ENCODE peak calls at places on chromosomes 12 and 14, in nine cellular contexts. One of them, this sample, is unnamed.
A peak's percentile ranks its signal among the peaks of the same experiment; 100 is the strongest.

GRCh38 chr14:95143813-95144620 is 13.3 kb downstream of the DICER1 start:
- DNase-seq in SW 1271: no peak
- DNase-seq in Caco-2: no peak
- DNase-seq in T follicular helper cell: no peak
- DNase-seq in T-helper 2 cell: no peak
- DNase-seq in GM13977: no peak
- DNase-seq in occipital lobe: no peak
- DNase-seq in transverse colon: no peak
- DNase-seq in stimulated activated CD4-positive, alpha-beta T cell treated with anti-CD3 and anti-CD28 coated beads, Interleukin-2, amount 100 ng/mL, for 24 hours: no peak
- DNase-seq in this sample: no peak

GRCh38 chr14:61350427-61350826 is 29.0 kb downstream of the PRKCH start:
- DNase-seq in SW 1271: no peak
- DNase-seq in Caco-2: no peak
- DNase-seq in T follicular helper cell: no peak
- DNase-seq in T-helper 2 cell: no peak
- DNase-seq in GM13977: no peak
- DNase-seq in occipital lobe: no peak
- DNase-seq in transverse colon: no peak
- DNase-seq in stimulated activated CD4-positive, alpha-beta T cell treated with anti-CD3 and anti-CD28 coated beads, Interleukin-2, amount 100 ng/mL, for 24 hours: no peak
- DNase-seq in this sample: no peak

GRCh38 chr14:35388656-35389314 is 15.8 kb downstream of the NFKBIA start:
- DNase-seq in SW 1271: no peak
- DNase-seq in Caco-2: no peak
- DNase-seq in T follicular helper cell: no peak
- DNase-seq in T-helper 2 cell: no peak
- DNase-seq in GM13977: no peak
- DNase-seq in occipital lobe: no peak
- DNase-seq in transverse colon: no peak
- DNase-seq in stimulated activated CD4-positive, alpha-beta T cell treated with anti-CD3 and anti-CD28 coated beads, Interleukin-2, amount 100 ng/mL, for 24 hours: no peak
- DNase-seq in this sample: no peak

GRCh38 chr14:101506211-101506920 is 54.9 kb upstream of the DIO3 start:
- DNase-seq in SW 1271: no peak
- DNase-seq in Caco-2: peak; percentile 34
- DNase-seq in T follicular helper cell: no peak
- DNase-seq in T-helper 2 cell: no peak
- DNase-seq in GM13977: no peak
- DNase-seq in occipital lobe: no peak
- DNase-seq in transverse colon: peak; percentile 4
- DNase-seq in stimulated activated CD4-positive, alpha-beta T cell treated with anti-CD3 and anti-CD28 coated beads, Interleukin-2, amount 100 ng/mL, for 24 hours: no peak
- DNase-seq in this sample: no peak

GRCh38 chr12:127620956-127621355 is 646.0 kb upstream of the TMEM132C start:
- DNase-seq in SW 1271: no peak
- DNase-seq in Caco-2: no peak
- DNase-seq in T follicular helper cell: no peak
- DNase-seq in T-helper 2 cell: no peak
- DNase-seq in GM13977: no peak
- DNase-seq in occipital lobe: no peak
- DNase-seq in transverse colon: no peak
- DNase-seq in stimulated activated CD4-positive, alpha-beta T cell treated with anti-CD3 and anti-CD28 coated beads, Interleukin-2, amount 100 ng/mL, for 24 hours: no peak
- DNase-seq in this sample: no peak

GRCh38 chr12:9041321-9041720 is 52.0 kb downstream of the KLRG1 start:
- DNase-seq in SW 1271: no peak
- DNase-seq in Caco-2: no peak
- DNase-seq in T follicular helper cell: no peak
- DNase-seq in T-helper 2 cell: no peak
- DNase-seq in GM13977: no peak
- DNase-seq in occipital lobe: no peak
- DNase-seq in transverse colon: no peak
- DNase-seq in stimulated activated CD4-positive, alpha-beta T cell treated with anti-CD3 and anti-CD28 coated beads, Interleukin-2, amount 100 ng/mL, for 24 hours: no peak
- DNase-seq in this sample: no peak

GRCh38 chr12:95802482-95803264 is 12.1 kb upstream of the NTN4 start:
- DNase-seq in SW 1271: peak; percentile 93
- DNase-seq in Caco-2: peak; percentile 80
- DNase-seq in T follicular helper cell: no peak
- DNase-seq in T-helper 2 cell: no peak
- DNase-seq in GM13977: no peak
- DNase-seq in occipital lobe: no peak
- DNase-seq in transverse colon: peak; percentile 27
- DNase-seq in stimulated activated CD4-positive, alpha-beta T cell treated with anti-CD3 and anti-CD28 coated beads, Interleukin-2, amount 100 ng/mL, for 24 hours: no peak
- DNase-seq in this sample: peak; percentile 83

GRCh38 chr12:34399631-34400422 is 377.5 kb downstream of the ALG10 start:
- DNase-seq in SW 1271: no peak
- DNase-seq in Caco-2: peak; percentile 24
- DNase-seq in T follicular helper cell: no peak
- DNase-seq in T-helper 2 cell: no peak
- DNase-seq in GM13977: peak; percentile 1
- DNase-seq in occipital lobe: no peak
- DNase-seq in transverse colon: peak; percentile 4
- DNase-seq in stimulated activated CD4-positive, alpha-beta T cell treated with anti-CD3 and anti-CD28 coated beads, Interleukin-2, amount 100 ng/mL, for 24 hours: peak; percentile 11
- DNase-seq in this sample: no peak

GRCh38 chr14:37116933-37117844 is 55.2 kb downstream of the SLC25A21 start:
- DNase-seq in SW 1271: peak; percentile 13
- DNase-seq in Caco-2: no peak
- DNase-seq in T follicular helper cell: no peak
- DNase-seq in T-helper 2 cell: no peak
- DNase-seq in GM13977: no peak
- DNase-seq in occipital lobe: no peak
- DNase-seq in transverse colon: no peak
- DNase-seq in stimulated activated CD4-positive, alpha-beta T cell treated with anti-CD3 and anti-CD28 coated beads, Interleukin-2, amount 100 ng/mL, for 24 hours: no peak
- DNase-seq in this sample: no peak

GRCh38 chr14:99747582-99748330 is 45.5 kb upstream of the EML1 start:
- DNase-seq in SW 1271: no peak
- DNase-seq in Caco-2: no peak
- DNase-seq in T follicular helper cell: no peak
- DNase-seq in T-helper 2 cell: no peak
- DNase-seq in GM13977: no peak
- DNase-seq in occipital lobe: no peak
- DNase-seq in transverse colon: no peak
- DNase-seq in stimulated activated CD4-positive, alpha-beta T cell treated with anti-CD3 and anti-CD28 coated beads, Interleukin-2, amount 100 ng/mL, for 24 hours: no peak
- DNase-seq in this sample: no peak

GRCh38 chr12:76201316-76201715 is 116.8 kb upstream of the NAP1L1 start:
- DNase-seq in SW 1271: peak; percentile 10
- DNase-seq in Caco-2: no peak
- DNase-seq in T follicular helper cell: no peak
- DNase-seq in T-helper 2 cell: no peak
- DNase-seq in GM13977: no peak
- DNase-seq in occipital lobe: no peak
- DNase-seq in transverse colon: no peak
- DNase-seq in stimulated activated CD4-positive, alpha-beta T cell treated with anti-CD3 and anti-CD28 coated beads, Interleukin-2, amount 100 ng/mL, for 24 hours: no peak
- DNase-seq in this sample: no peak

GRCh38 chr12:31578632-31579031 is 12.3 kb downstream of the DENND5B start:
- DNase-seq in SW 1271: no peak
- DNase-seq in Caco-2: no peak
- DNase-seq in T follicular helper cell: no peak
- DNase-seq in T-helper 2 cell: no peak
- DNase-seq in GM13977: no peak
- DNase-seq in occipital lobe: no peak
- DNase-seq in transverse colon: no peak
- DNase-seq in stimulated activated CD4-positive, alpha-beta T cell treated with anti-CD3 and anti-CD28 coated beads, Interleukin-2, amount 100 ng/mL, for 24 hours: no peak
- DNase-seq in this sample: no peak

GRCh38 chr12:111643428-111643826 is 42.3 kb downstream of the BRAP start:
- DNase-seq in SW 1271: no peak
- DNase-seq in Caco-2: no peak
- DNase-seq in T follicular helper cell: no peak
- DNase-seq in T-helper 2 cell: no peak
- DNase-seq in GM13977: no peak
- DNase-seq in occipital lobe: no peak
- DNase-seq in transverse colon: peak; percentile 53
- DNase-seq in stimulated activated CD4-positive, alpha-beta T cell treated with anti-CD3 and anti-CD28 coated beads, Interleukin-2, amount 100 ng/mL, for 24 hours: no peak
- DNase-seq in this sample: peak; percentile 8